ENCODE peak calls at places on chromosomes 5 and 9, in four cellular contexts. F is stimulated activated CD4-positive, alpha-beta T cell treated with anti-CD3 and anti-CD28 coated beads, Interleukin-15, amount 100 ng/mL, for 1 hour; L is NCI-H510A treated with DMSO at 0.1 percent for 48 hours; J is DMS153. Y is an unnamed sample.
A peak's percentile ranks its signal among the peaks of the same experiment; 100 is the strongest.

GRCh38 chr5:146331257-146331822 is 7.3 kb upstream of the POU4F3 start:
- DNase-seq in F (no peak), L (no peak), J (no peak), Y (no peak)

GRCh38 chr5:173964491-173964890 is 24.5 kb upstream of the C5orf47 start:
- DNase-seq in F (no peak), L (no peak), J (no peak), Y (no peak)

GRCh38 chr9:97556721-97557605 is 55.5 kb downstream of the TMOD1 start:
- DNase-seq in F (no peak), L (no peak), J (no peak), Y (no peak)

GRCh38 chr9:77261605-77262004 is 84.3 kb downstream of the VPS13A start:
- DNase-seq in F (no peak), L (no peak), J (no peak), Y (no peak)

GRCh38 chr5:60794691-60795090 is 49.4 kb downstream of the ELOVL7 start:
- DNase-seq in F (no peak), L (no peak), J (no peak), Y (no peak)

GRCh38 chr5:62681117-62681850 is 102.7 kb downstream of the LRRC70 start:
- DNase-seq in F (no peak), L (no peak), J (no peak), Y (no peak)

GRCh38 chr9:95666785-95667155 is 150.0 kb upstream of the PTCH1 start:
- DNase-seq in F (no peak), L (no peak), J (no peak), Y (no peak)

GRCh38 chr9:109143881-109144562 is 23.0 kb downstream of the FRRS1L start:
- DNase-seq in F (no peak), L (peak; percentile 27), J (peak; percentile 57), Y (no peak)

GRCh38 chr5:154523704-154524103 is 45.7 kb upstream of the HAND1 start:
- DNase-seq in F (no peak), L (no peak), J (no peak), Y (no peak)

GRCh38 chr5:106545325-106545724 is 1125.4 kb downstream of the EFNA5 start:
- DNase-seq in F (no peak), L (no peak), J (no peak), Y (no peak)

GRCh38 chr9:12817702-12818101 is 42.9 kb downstream of the LURAP1L start:
- DNase-seq in F (no peak), L (peak; percentile 63), J (peak; percentile 18), Y (no peak)

GRCh38 chr5:73131711-73132428 is 11.5 kb downstream of the TMEM171 start:
- DNase-seq in F (no peak), L (no peak), J (no peak), Y (no peak)

GRCh38 chr9:98867434-98868168 is 60.1 kb downstream of the GALNT12 start:
- DNase-seq in F (no peak), L (no peak), J (no peak), Y (no peak)

GRCh38 chr5:17238521-17239041 is 21.1 kb downstream of the BASP1 start:
- DNase-seq in F (no peak), L (no peak), J (no peak), Y (no peak)

GRCh38 chr5:110458313-110458712 is 268.2 kb downstream of the TMEM232 start:
- DNase-seq in F (no peak), L (no peak), J (no peak), Y (no peak)